ENCODE peak calls at places on chromosome 22, in six cellular contexts. One of them, this sample, is unnamed.

GRCh38 chr22:48498526-48499331 is 1328.9 kb downstream of the BRD1 start:
- DNase-seq in left lung: peak; percentile 47
- DNase-seq in AG10803: no peak
- DNase-seq in mucosa of descending colon: peak; percentile 19
- DNase-seq in AG04450: no peak
- DNase-seq in cardiac fibroblast: no peak
- DNase-seq in this sample: no peak

GRCh38 chr22:36729321-36729720 is 25.8 kb upstream of the CACNG2 start:
- DNase-seq in left lung: no peak
- DNase-seq in AG10803: no peak
- DNase-seq in mucosa of descending colon: no peak
- DNase-seq in AG04450: no peak
- DNase-seq in cardiac fibroblast: no peak
- DNase-seq in this sample: no peak

GRCh38 chr22:18115844-18116480 is 5.4 kb downstream of the TUBA8 start:
- DNase-seq in left lung: no peak
- DNase-seq in AG10803: no peak
- DNase-seq in mucosa of descending colon: no peak
- DNase-seq in AG04450: no peak
- DNase-seq in cardiac fibroblast: no peak
- DNase-seq in this sample: no peak

GRCh38 chr22:27919943-27920755 is 1.1 kb upstream of the PITPNB start:
- DNase-seq in left lung: no peak
- DNase-seq in AG10803: peak; percentile 77
- DNase-seq in mucosa of descending colon: no peak
- DNase-seq in AG04450: no peak
- DNase-seq in cardiac fibroblast: peak; percentile 81
- DNase-seq in this sample: peak; percentile 75

GRCh38 chr22:26624788-26625187 is 3.0 kb downstream of the CRYBA4 start:
- DNase-seq in left lung: no peak
- DNase-seq in AG10803: no peak
- DNase-seq in mucosa of descending colon: no peak
- DNase-seq in AG04450: no peak
- DNase-seq in cardiac fibroblast: no peak
- DNase-seq in this sample: no peak

GRCh38 chr22:45692549-45692948 is 20.9 kb downstream of the ATXN10 start:
- DNase-seq in left lung: no peak
- DNase-seq in AG10803: peak; percentile 59
- DNase-seq in mucosa of descending colon: no peak
- DNase-seq in AG04450: no peak
- DNase-seq in cardiac fibroblast: peak; percentile 65
- DNase-seq in this sample: no peak

GRCh38 chr22:36659762-36660509 is 43.6 kb downstream of the CACNG2 start:
- DNase-seq in left lung: peak; percentile 96
- DNase-seq in AG10803: peak; percentile 88
- DNase-seq in mucosa of descending colon: peak; percentile 82
- DNase-seq in AG04450: peak; percentile 63
- DNase-seq in cardiac fibroblast: peak; percentile 91
- DNase-seq in this sample: peak; percentile 96

GRCh38 chr22:48779661-48780596 is 1047.7 kb downstream of the BRD1 start:
- DNase-seq in left lung: no peak
- DNase-seq in AG10803: no peak
- DNase-seq in mucosa of descending colon: no peak
- DNase-seq in AG04450: no peak
- DNase-seq in cardiac fibroblast: no peak
- DNase-seq in this sample: no peak

GRCh38 chr22:41779889-41780505 is 20.5 kb upstream of the CCDC134 start:
- DNase-seq in left lung: no peak
- DNase-seq in AG10803: no peak
- DNase-seq in mucosa of descending colon: no peak
- DNase-seq in AG04450: no peak
- DNase-seq in cardiac fibroblast: no peak
- DNase-seq in this sample: no peak

GRCh38 chr22:43488031-43488892 is 76.4 kb downstream of the MPPED1 start:
- DNase-seq in left lung: peak; percentile 53
- DNase-seq in AG10803: no peak
- DNase-seq in mucosa of descending colon: no peak
- DNase-seq in AG04450: no peak
- DNase-seq in cardiac fibroblast: peak; percentile 1
- DNase-seq in this sample: no peak

GRCh38 chr22:29912605-29913398 is 29.8 kb downstream of the MTMR3 start:
- DNase-seq in left lung: no peak
- DNase-seq in AG10803: peak; percentile 89
- DNase-seq in mucosa of descending colon: no peak
- DNase-seq in AG04450: peak; percentile 85
- DNase-seq in cardiac fibroblast: peak; percentile 89
- DNase-seq in this sample: peak; percentile 76

GRCh38 chr22:28882545-28882877 is 861 bp upstream of the ZNRF3 start:
- DNase-seq in left lung: no peak
- DNase-seq in AG10803: no peak
- DNase-seq in mucosa of descending colon: no peak
- DNase-seq in AG04450: no peak
- DNase-seq in cardiac fibroblast: peak; percentile 48
- DNase-seq in this sample: no peak

GRCh38 chr22:17171016-17171312 is 11.9 kb upstream of the HDHD5 start:
- DNase-seq in left lung: no peak
- DNase-seq in AG10803: no peak
- DNase-seq in mucosa of descending colon: no peak
- DNase-seq in AG04450: no peak
- DNase-seq in cardiac fibroblast: no peak
- DNase-seq in this sample: no peak

GRCh38 chr22:29209624-29209929 is 3.9 kb downstream of the EMID1 start:
- DNase-seq in left lung: no peak
- DNase-seq in AG10803: no peak
- DNase-seq in mucosa of descending colon: no peak
- DNase-seq in AG04450: no peak
- DNase-seq in cardiac fibroblast: no peak
- DNase-seq in this sample: no peak

GRCh38 chr22:43616645-43617044 is 195.5 kb downstream of the EFCAB6 start:
- DNase-seq in left lung: no peak
- DNase-seq in AG10803: no peak
- DNase-seq in mucosa of descending colon: no peak
- DNase-seq in AG04450: no peak
- DNase-seq in cardiac fibroblast: no peak
- DNase-seq in this sample: no peak

GRCh38 chr22:29309332-29310064 is 3.0 kb downstream of the GAS2L1 start:
- DNase-seq in left lung: peak; percentile 75
- DNase-seq in AG10803: no peak
- DNase-seq in mucosa of descending colon: peak; percentile 74
- DNase-seq in AG04450: no peak
- DNase-seq in cardiac fibroblast: no peak
- DNase-seq in this sample: no peak

GRCh38 chr22:41831383-41831782 is 1.5 kb upstream of the SREBF2 start:
- DNase-seq in left lung: no peak
- DNase-seq in AG10803: peak; percentile 32
- DNase-seq in mucosa of descending colon: no peak
- DNase-seq in AG04450: no peak
- DNase-seq in cardiac fibroblast: peak; percentile 60
- DNase-seq in this sample: peak; percentile 30

GRCh38 chr22:29870574-29870973 is 12.4 kb upstream of the MTMR3 start:
- DNase-seq in left lung: no peak
- DNase-seq in AG10803: peak; percentile 51
- DNase-seq in mucosa of descending colon: no peak
- DNase-seq in AG04450: no peak
- DNase-seq in cardiac fibroblast: no peak
- DNase-seq in this sample: no peak

DNA sequence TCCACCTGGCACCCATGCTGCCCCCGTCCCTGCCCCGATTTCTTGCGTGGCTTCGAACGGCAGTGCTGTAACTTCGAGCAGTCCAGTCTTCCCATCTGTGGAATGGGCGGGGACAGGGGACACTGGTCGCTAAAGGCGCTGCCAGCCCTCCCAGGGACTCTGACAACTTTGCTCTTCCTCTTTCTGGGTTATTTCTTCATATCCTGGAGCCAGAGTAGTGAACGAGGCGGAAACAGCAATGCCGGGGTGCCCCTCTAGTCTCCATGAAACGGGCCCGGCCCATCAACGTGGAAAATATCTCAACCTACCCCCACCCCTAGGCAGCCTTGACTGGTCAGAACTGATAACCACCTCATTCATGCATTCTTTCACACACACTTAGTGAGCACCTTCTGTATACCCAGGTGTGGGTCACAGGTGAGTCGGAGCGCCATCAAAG is 42.8 kb downstream of the TRIOBP start:
- DNase-seq in left lung: peak; percentile 91
- DNase-seq in AG10803: no peak
- DNase-seq in mucosa of descending colon: no peak
- DNase-seq in AG04450: no peak
- DNase-seq in cardiac fibroblast: no peak
- DNase-seq in this sample: no peak
- TF ChIP-seq CTCF in left lung: no peak
- TF ChIP-seq CTCF in AG10803: no peak
- TF ChIP-seq CTCF in mucosa of descending colon: no peak
- TF ChIP-seq CTCF in AG04450: no peak
- TF ChIP-seq CTCF in cardiac fibroblast: no peak
- TF ChIP-seq CTCF in this sample: no peak

DNA sequence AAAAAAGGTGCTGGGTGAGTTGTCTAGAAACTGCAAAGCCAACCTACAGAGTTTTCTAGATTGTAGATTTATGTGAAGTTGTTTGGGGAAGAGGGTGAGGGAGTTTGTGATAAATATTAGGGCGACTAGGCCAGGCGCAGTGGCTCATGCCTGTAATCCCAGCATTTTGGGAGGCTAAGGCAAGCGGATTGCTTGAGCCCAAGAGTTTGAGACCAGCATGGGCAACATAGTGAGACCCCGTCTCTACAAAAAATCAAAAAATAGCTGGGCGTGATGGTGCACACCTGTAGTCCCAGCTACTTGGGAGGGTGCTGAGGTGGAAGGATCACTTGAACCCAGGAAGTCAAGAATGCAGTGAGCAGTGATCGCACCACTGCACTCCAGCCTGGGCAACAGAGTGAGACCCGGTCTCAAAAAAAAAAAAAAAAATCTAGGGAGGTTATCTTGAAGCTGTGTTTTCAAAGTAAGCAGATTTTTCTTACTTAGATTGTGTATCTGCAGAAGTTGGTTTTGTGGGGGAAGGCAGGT is 844 bp downstream of the APOL6 start:
- DNase-seq in left lung: no peak
- DNase-seq in AG10803: no peak
- DNase-seq in mucosa of descending colon: no peak
- DNase-seq in AG04450: no peak
- DNase-seq in cardiac fibroblast: no peak
- DNase-seq in this sample: no peak
- H3K4me3 ChIP-seq in left lung: peak overlapping the region; percentile 44
- H3K4me3 ChIP-seq in AG10803: peak overlapping the region; percentile 80
- H3K4me3 ChIP-seq in mucosa of descending colon: peak overlapping the region; percentile 83
- H3K4me3 ChIP-seq in AG04450: peak overlapping the region; percentile 72
- H3K4me3 ChIP-seq in cardiac fibroblast: peak overlapping the region; percentile 68
- H3K4me3 ChIP-seq in this sample: peak overlapping the region; percentile 67

DNA sequence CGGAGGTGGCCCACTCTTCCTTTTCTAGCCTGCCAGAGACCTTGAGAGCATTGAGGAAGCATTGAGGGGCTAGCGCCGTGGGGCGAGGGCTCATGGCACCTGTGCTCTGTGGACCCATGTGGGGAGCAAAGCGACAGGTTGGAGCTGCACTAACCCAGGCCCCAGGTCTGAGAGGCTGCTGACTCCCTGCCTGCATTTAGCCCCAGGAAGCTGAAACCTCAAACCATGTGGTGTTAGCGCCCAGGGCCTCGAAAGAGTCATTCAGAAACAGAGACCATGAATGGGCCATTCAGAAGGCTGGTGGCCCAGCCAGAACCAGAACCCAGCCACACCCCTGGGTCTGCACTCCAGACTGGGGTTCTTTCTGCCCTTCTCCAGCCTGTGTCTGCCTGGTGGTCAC is 88.6 kb downstream of the BCR start:
- DNase-seq in left lung: no peak
- DNase-seq in AG10803: no peak
- DNase-seq in mucosa of descending colon: no peak
- DNase-seq in AG04450: no peak
- DNase-seq in cardiac fibroblast: no peak
- DNase-seq in this sample: no peak
- TF ChIP-seq CTCF in left lung: no peak
- TF ChIP-seq CTCF in AG10803: no peak
- TF ChIP-seq CTCF in mucosa of descending colon: no peak
- TF ChIP-seq CTCF in AG04450: no peak
- TF ChIP-seq CTCF in cardiac fibroblast: no peak
- TF ChIP-seq CTCF in this sample: no peak

GRCh38 chr22:50307891-50308596 is 598 bp upstream of the PLXNB2 start:
- DNase-seq in left lung: no peak
- DNase-seq in AG10803: no peak
- DNase-seq in mucosa of descending colon: peak; percentile 72
- DNase-seq in AG04450: no peak
- DNase-seq in cardiac fibroblast: no peak
- DNase-seq in this sample: no peak
- H3K4me3 ChIP-seq in left lung: no peak overlapping the region
- H3K4me3 ChIP-seq in AG10803: peak overlapping the region; percentile 9
- H3K4me3 ChIP-seq in mucosa of descending colon: no peak overlapping the region
- H3K4me3 ChIP-seq in AG04450: no peak overlapping the region
- H3K4me3 ChIP-seq in cardiac fibroblast: peak overlapping the region; percentile 14
- H3K4me3 ChIP-seq in this sample: no peak overlapping the region

DNA sequence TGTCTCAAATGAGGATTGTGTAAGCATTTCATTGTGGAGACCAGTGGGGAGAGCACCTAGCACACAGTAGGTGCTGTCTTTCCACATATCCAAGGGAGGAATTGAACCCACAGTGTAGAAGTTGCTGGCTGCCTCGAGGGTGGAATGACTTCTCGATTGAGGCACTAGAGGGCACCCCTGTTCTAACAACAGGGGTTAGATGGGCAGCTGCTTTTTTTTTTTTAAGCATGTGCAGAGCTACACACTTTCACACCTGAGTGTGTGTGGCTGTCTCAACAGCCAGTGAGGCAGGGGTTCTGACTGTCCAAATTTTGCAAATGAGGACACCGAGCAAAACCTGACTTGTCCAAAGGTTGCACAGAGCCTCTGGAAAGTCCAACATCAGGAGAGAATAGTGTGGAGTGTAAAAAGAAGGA is 118.2 kb upstream of the CRYBB3 start:
- DNase-seq in left lung: no peak
- DNase-seq in AG10803: no peak
- DNase-seq in mucosa of descending colon: no peak
- DNase-seq in AG04450: no peak
- DNase-seq in cardiac fibroblast: peak; percentile 47
- DNase-seq in this sample: peak; percentile 27
- TF ChIP-seq CTCF in left lung: peak; percentile 43
- TF ChIP-seq CTCF in AG10803: peak; percentile 39
- TF ChIP-seq CTCF in mucosa of descending colon: peak; percentile 9
- TF ChIP-seq CTCF in AG04450: peak; percentile 41
- TF ChIP-seq CTCF in cardiac fibroblast: peak; percentile 48
- TF ChIP-seq CTCF in this sample: peak; percentile 19

This sample was measured in foreskin fibroblast.